ENCODE peak calls at places on chromosome 15, in ten cellular contexts. D is uterus, A is testis, M is vagina, O is esophagus squamous epithelium, J is thyroid gland, U is right lobe of liver, L is breast epithelium, R is body of pancreas, B is K562. P is an unnamed sample. For H3K4me1, the result is how much of the 10 kb centered on the place peaks cover.

GRCh38 chr15:42131826-42132806 is 24.3 kb downstream of the PLA2G4F start:
- DNase-seq in D (no peak), R (peak), O (no peak), B (peak), J (peak), M (no peak), U (no peak), A (no peak), L (no peak), P (no peak)

GRCh38 chr15:70833897-70834765 is 19.8 kb downstream of the LARP6 start:
- DNase-seq in O (no peak), A (no peak), B (no peak), L (no peak), M (no peak), U (no peak), D (no peak), R (peak), J (no peak), P (no peak)

GRCh38 chr15:39944711-39945110 is 10.8 kb downstream of the EIF2AK4 start:
- DNase-seq in U (no peak), R (peak), B (no peak), M (no peak), J (no peak), O (no peak), D (no peak), L (no peak), A (no peak), P (no peak)

GRCh38 chr15:66862111-66862815 is 160.2 kb downstream of the SMAD6 start:
- DNase-seq in J (no peak), D (no peak), L (no peak), B (no peak), U (no peak), O (no peak), A (peak), M (peak), R (no peak), P (no peak)

GRCh38 chr15:44788748-44789147 is 52.4 kb downstream of the TRIM69 start:
- DNase-seq in J (no peak), O (no peak), A (no peak), B (no peak), L (no peak), M (no peak), D (no peak), U (no peak), R (no peak), P (no peak)

GRCh38 chr15:86044981-86045380 is 34.7 kb upstream of the AGBL1 start:
- DNase-seq in U (no peak), O (no peak), B (no peak), R (no peak), A (no peak), M (no peak), L (no peak), D (no peak), J (no peak), P (no peak)

GRCh38 chr15:33204087-33204486 is 9.6 kb upstream of the FMN1 start:
- DNase-seq in A (no peak), L (no peak), B (no peak), M (no peak), R (no peak), D (no peak), J (no peak), O (no peak), U (no peak), P (no peak)

GRCh38 chr15:58839485-58839884 is 68.4 kb downstream of the MINDY2 start:
- DNase-seq in B (peak), O (no peak), J (no peak), R (no peak), D (no peak), L (no peak), A (no peak), U (no peak), M (no peak), P (no peak)

GRCh38 chr15:88736204-88736603 is 67.0 kb upstream of the ACAN start:
- DNase-seq in B (no peak), O (no peak), U (no peak), J (no peak), D (no peak), M (peak), R (no peak), A (no peak), L (no peak), P (no peak)

GRCh38 chr15:28920781-28921331 is 35.1 kb downstream of the APBA2 start:
- DNase-seq in A (no peak), O (no peak), J (no peak), D (no peak), L (no peak), M (no peak), B (no peak), R (no peak), U (no peak), P (no peak)

GRCh38 chr15:47514251-47514652 is 203.1 kb upstream of the SEMA6D start:
- DNase-seq in B (no peak), R (no peak), O (no peak), A (no peak), L (no peak), U (no peak), M (no peak), D (no peak), J (no peak), P (no peak)

GRCh38 chr15:77180757-77181156 is 109.8 kb upstream of the TSPAN3 start:
- DNase-seq in O (no peak), U (no peak), L (no peak), D (no peak), R (no peak), M (no peak), A (no peak), J (no peak), B (no peak), P (no peak)

GRCh38 chr15:67998599-67999122 is 55.5 kb upstream of the PIAS1 start:
- DNase-seq in U (no peak), A (no peak), D (no peak), L (no peak), O (no peak), B (no peak), R (peak), M (no peak), J (peak), P (no peak)

GRCh38 chr15:26087395-26087794 is 224.3 kb upstream of the ATP10A start:
- DNase-seq in L (no peak), A (no peak), J (no peak), M (no peak), B (no peak), D (no peak), U (no peak), O (no peak), R (no peak), P (no peak)

GRCh38 chr15:66862878-66863335 is 160.9 kb downstream of the SMAD6 start:
- DNase-seq in A (peak), B (peak), J (peak), O (no peak), U (peak), D (peak), R (peak), M (peak), L (peak), P (peak)

GRCh38 chr15:67468431-67468830 is 52.5 kb upstream of the C15orf61 start:
- DNase-seq in A (no peak), U (no peak), J (no peak), D (no peak), L (no peak), M (no peak), R (no peak), B (no peak), O (no peak), P (no peak)

DNA sequence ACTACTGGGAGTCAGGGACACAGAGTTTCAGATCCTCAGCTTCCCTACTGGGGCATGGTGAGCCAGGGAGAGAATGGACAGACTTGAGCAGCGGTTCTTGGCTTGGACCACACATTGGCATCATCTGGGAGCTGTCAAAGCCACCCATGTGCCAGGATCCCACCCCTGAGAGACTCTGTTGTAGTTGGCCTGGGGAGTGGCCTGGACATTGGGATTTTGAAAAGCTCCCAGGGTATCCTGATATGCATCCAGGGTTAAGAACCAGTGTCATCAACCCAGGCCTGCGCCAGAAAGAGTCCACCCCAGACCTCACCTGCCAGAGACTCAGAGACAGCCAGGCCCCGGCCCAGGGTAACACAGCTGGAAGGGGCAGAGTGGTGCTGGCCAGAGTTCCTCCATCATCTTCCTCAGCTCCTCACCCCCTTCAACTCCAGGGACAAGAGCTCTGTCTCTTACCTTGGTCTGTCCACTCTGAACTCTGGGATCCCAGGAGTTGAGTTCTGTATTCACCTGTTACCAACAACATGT is 33.0 kb upstream of the CHRNB4 start:
- DNase-seq in L (no peak), R (no peak), J (no peak), D (no peak), B (no peak), O (no peak), U (no peak), A (no peak), M (no peak), P (no peak)
- H3K4me1 ChIP-seq in L (under half), R (under half), J (under half), D (under half), B (under half), O (under half), U (under half), A (under half), M (under half), P (under half)

GRCh38 chr15:81411056-81411455 is 37.0 kb upstream of the TMC3 start:
- DNase-seq in M (no peak), L (no peak), D (no peak), J (no peak), B (no peak), R (no peak), U (no peak), O (no peak), A (no peak), P (no peak)

GRCh38 chr15:81407679-81408078 is 33.7 kb upstream of the TMC3 start:
- DNase-seq in O (no peak), A (peak), B (no peak), M (no peak), D (no peak), U (no peak), L (no peak), J (peak), R (no peak), P (no peak)

GRCh38 chr15:81407151-81407550 is 33.1 kb upstream of the TMC3 start:
- DNase-seq in L (no peak), J (no peak), M (no peak), D (no peak), A (no peak), O (no peak), R (no peak), U (no peak), B (no peak), P (no peak)

GRCh38 chr15:81411969-81412633 is 38.1 kb upstream of the TMC3 start:
- DNase-seq in R (no peak), D (no peak), M (no peak), L (no peak), U (no peak), B (no peak), O (no peak), A (no peak), J (no peak), P (no peak)

GRCh38 chr15:81410318-81410753 is 36.3 kb upstream of the TMC3 start:
- DNase-seq in O (no peak), A (peak), B (no peak), U (no peak), R (peak), L (peak), M (no peak), J (peak), D (peak), P (peak)
- TF ChIP-seq CTCF in O (peak), A (peak), B (peak), U (peak), R (peak), L (peak), M (peak), J (peak), D (peak), P (peak)

GRCh38 chr15:60477991-60478632 is 830 bp downstream of the ICE2 start:
- DNase-seq in L (no peak), A (no peak), D (no peak), J (peak), R (no peak), M (no peak), U (no peak), B (no peak), O (no peak), P (no peak)
- TF ChIP-seq POLR2A in L (no peak), A (no peak), D (no peak), J (no peak), R (no peak), M (no peak), U (no peak), B (no peak), O (no peak), P (peak)

GRCh38 chr15:52337961-52338535 is 42.4 kb upstream of the MYO5C start:
- DNase-seq in R (no peak), J (no peak), D (no peak), A (no peak), U (no peak), O (no peak), L (no peak), B (no peak), M (no peak), P (no peak)

GRCh38 chr15:52338891-52339290 is 43.3 kb upstream of the MYO5C start:
- DNase-seq in L (no peak), B (no peak), U (no peak), J (no peak), D (no peak), R (no peak), O (no peak), M (no peak), A (no peak), P (no peak)

GRCh38 chr15:52334491-52335160 is 39.0 kb upstream of the MYO5C start:
- DNase-seq in L (no peak), O (no peak), U (no peak), B (no peak), M (no peak), D (no peak), J (no peak), R (no peak), A (no peak), P (no peak)

GRCh38 chr15:52336530-52336929 is 40.9 kb upstream of the MYO5C start:
- DNase-seq in O (no peak), D (no peak), M (no peak), J (no peak), U (no peak), A (no peak), R (peak), L (no peak), B (no peak), P (no peak)

DNA sequence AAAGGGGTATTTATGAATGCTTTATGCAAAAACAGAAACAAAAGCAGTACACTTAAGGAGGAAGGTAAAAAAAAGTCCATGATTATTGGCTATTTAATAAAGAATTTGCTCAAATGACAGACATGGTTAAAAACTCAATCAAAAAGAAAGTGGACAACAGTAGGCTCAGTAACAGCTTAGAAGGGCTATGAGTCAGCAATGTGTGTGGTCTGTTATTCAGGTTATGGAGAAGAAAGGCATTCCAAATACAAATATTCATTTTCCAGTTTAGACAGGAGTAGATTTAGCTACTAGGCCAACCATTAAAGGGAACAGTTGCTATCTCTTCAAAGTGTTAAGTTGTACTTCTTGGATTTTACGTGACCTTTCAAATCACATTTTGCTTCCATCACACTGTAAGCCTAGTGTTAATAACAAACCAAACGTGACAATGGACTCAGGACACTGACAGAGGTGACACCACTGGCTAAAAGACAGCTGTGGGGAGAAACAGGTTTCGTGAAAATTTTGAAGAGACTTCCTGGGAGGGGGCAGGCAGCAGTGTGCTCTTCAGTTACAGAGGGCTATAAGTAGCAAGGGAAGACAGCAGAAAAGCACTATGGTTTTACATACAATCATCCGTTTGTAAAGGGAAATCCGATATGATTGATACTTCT is 41.7 kb upstream of the MYO5C start:
- DNase-seq in L (no peak), M (no peak), D (no peak), J (no peak), A (no peak), O (no peak), U (no peak), R (no peak), B (no peak), P (no peak)
- H3K4me1 ChIP-seq in L (under half), M (under half), D (under half), J (under half), A (under half), O (under half), U (under half), R (under half), B (under half), P (under half)

GRCh38 chr15:94843060-94843459 is 611.7 kb downstream of the MCTP2 start:
- DNase-seq in L (no peak), O (no peak), M (no peak), R (no peak), A (no peak), D (no peak), B (no peak), J (no peak), U (no peak), P (no peak)

GRCh38 chr15:94847325-94847724 is 616.0 kb downstream of the MCTP2 start:
- DNase-seq in D (no peak), A (no peak), B (no peak), U (no peak), O (no peak), R (no peak), M (no peak), J (no peak), L (no peak), P (no peak)

GRCh38 chr15:94844188-94844532 is 612.8 kb downstream of the MCTP2 start:
- DNase-seq in M (no peak), L (no peak), D (no peak), U (no peak), O (no peak), R (no peak), J (no peak), B (no peak), A (no peak), P (no peak)

GRCh38 chr15:94845391-94845718 is 614.0 kb downstream of the MCTP2 start:
- DNase-seq in J (no peak), A (no peak), U (no peak), L (no peak), O (no peak), D (no peak), M (no peak), R (no peak), B (no peak), P (no peak)

GRCh38 chr15:94844533-94845390 is 613.4 kb downstream of the MCTP2 start:
- DNase-seq in L (no peak), U (peak), M (no peak), D (peak), J (peak), B (peak), R (peak), O (no peak), A (peak), P (peak)
- TF ChIP-seq CTCF in L (no peak), U (no peak), M (no peak), D (peak), J (no peak), B (peak), R (no peak), O (no peak), A (no peak), P (peak)

DNA sequence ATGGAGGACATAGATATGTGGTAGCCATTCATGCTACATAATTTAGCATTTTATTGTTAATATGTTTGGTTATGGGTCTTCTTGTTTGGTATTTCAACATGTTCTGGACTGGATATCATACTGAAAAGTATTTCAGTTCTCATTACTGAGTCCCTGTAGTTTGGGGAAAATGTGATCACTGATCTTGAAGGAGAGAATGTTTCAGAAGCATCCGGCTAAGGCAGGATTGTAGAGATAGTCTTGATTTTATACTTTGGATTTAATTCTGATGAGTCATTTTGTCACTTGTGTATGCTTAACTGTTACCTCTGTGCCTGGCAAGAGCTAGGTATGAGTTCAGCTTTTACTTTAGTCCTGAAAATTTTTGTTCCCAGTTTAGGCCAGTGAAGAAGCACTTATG is 7.1 kb downstream of the CHD2 start:
- DNase-seq in U (no peak), L (no peak), R (no peak), A (no peak), D (no peak), B (no peak), O (no peak), J (no peak), M (no peak), P (no peak)
- TF ChIP-seq POLR2A in U (no peak), L (no peak), R (no peak), A (no peak), D (no peak), B (no peak), O (no peak), J (no peak), M (no peak), P (no peak)

GRCh38 chr15:63605816-63606215 is 8.6 kb downstream of the FBXL22 start:
- DNase-seq in B (no peak), D (no peak), M (no peak), J (no peak), A (no peak), L (no peak), R (no peak), O (no peak), U (no peak), P (no peak)
- H3K4me1 ChIP-seq in B (under half), D (under half), M (under half), J (under half), A (under half), L (under half), R (under half), O (half or more), U (under half), P (under half)

GRCh38 chr15:94480289-94480834 is 249.0 kb downstream of the MCTP2 start:
- DNase-seq in L (no peak), J (no peak), A (no peak), R (no peak), U (no peak), O (no peak), D (no peak), B (no peak), M (no peak), P (no peak)

GRCh38 chr15:94476681-94477080 is 245.3 kb downstream of the MCTP2 start:
- DNase-seq in U (no peak), D (no peak), A (no peak), R (no peak), J (no peak), B (no peak), M (no peak), L (no peak), O (no peak), P (no peak)

GRCh38 chr15:94478763-94479162 is 247.4 kb downstream of the MCTP2 start:
- DNase-seq in B (no peak), L (no peak), R (no peak), A (no peak), D (no peak), J (no peak), M (no peak), U (no peak), O (no peak), P (no peak)
- TF ChIP-seq CTCF in B (no peak), L (no peak), R (no peak), A (no peak), D (no peak), J (no peak), M (no peak), U (no peak), O (no peak), P (no peak)

GRCh38 chr15:65132841-65133549 is 613 bp downstream of the PDCD7 start:
- DNase-seq in D (no peak), M (no peak), J (peak), U (peak), A (peak), O (no peak), R (peak), L (no peak), B (peak), P (peak)

GRCh38 chr15:65130941-65131340 is 2.7 kb downstream of the PDCD7 start:
- DNase-seq in D (no peak), M (no peak), U (no peak), A (no peak), B (no peak), O (no peak), J (no peak), R (no peak), L (no peak), P (no peak)

GRCh38 chr15:65133550-65134200 is at the start of gene PDCD7:
- DNase-seq in B (peak), L (peak), U (peak), D (peak), O (peak), J (peak), M (no peak), A (peak), R (peak), P (peak)
- TF ChIP-seq POLR2A in B (peak), L (no peak), U (peak), D (peak), O (peak), J (no peak), M (no peak), A (no peak), R (peak), P (no peak)

P was measured in heart left ventricle.